ENCODE peak calls at places on chromosomes 5 and 9, in ten cellular contexts. R is small intestine; E is A549; F is tibial nerve; W is CD4-positive, CD25-positive, alpha-beta regulatory T cell; K is lung; Q is AG04450; T is RWPE1; C is GM23338; X is PC-9. Y is an unnamed sample.

GRCh38 chr9:128713411-128713780 is 10.5 kb downstream of the ZDHHC12 start:
- DNase-seq in R (no peak), E (no peak), F (no peak), W (no peak), K (no peak), Q (no peak), T (no peak), C (no peak), X (no peak), Y (no peak)

GRCh38 chr9:110532908-110533665 is 46.5 kb downstream of the SVEP1 start:
- DNase-seq in R (no peak), E (no peak), F (no peak), W (no peak), K (no peak), Q (no peak), T (no peak), C (no peak), X (no peak), Y (no peak)

GRCh38 chr9:76255781-76256455 is 138.3 kb downstream of the RFK start:
- DNase-seq in R (peak; percentile 6), E (peak; percentile 21), F (peak; percentile 18), W (no peak), K (peak; percentile 70), Q (peak; percentile 91), T (peak; percentile 45), C (no peak), X (no peak), Y (peak; percentile 39)

GRCh38 chr5:72294473-72294872 is 25.6 kb downstream of the MRPS27 start:
- DNase-seq in R (no peak), E (no peak), F (no peak), W (no peak), K (no peak), Q (no peak), T (no peak), C (no peak), X (no peak), Y (no peak)

GRCh38 chr5:177552839-177553455 is 1.4 kb downstream of the FAM193B start:
- DNase-seq in R (peak; percentile 20), E (no peak), F (no peak), W (no peak), K (no peak), Q (no peak), T (peak; percentile 35), C (peak; percentile 48), X (no peak), Y (no peak)

GRCh38 chr5:77367733-77368132 is 124.4 kb downstream of the WDR41 start:
- DNase-seq in R (no peak), E (peak; percentile 13), F (no peak), W (no peak), K (no peak), Q (no peak), T (peak; percentile 22), C (no peak), X (no peak), Y (no peak)

GRCh38 chr5:90546216-90546837 is 12.3 kb upstream of the ADGRV1 start:
- DNase-seq in R (no peak), E (no peak), F (no peak), W (no peak), K (no peak), Q (no peak), T (no peak), C (no peak), X (no peak), Y (no peak)

GRCh38 chr9:130765135-130766030 is 69.7 kb upstream of the ABL1 start:
- DNase-seq in R (no peak), E (no peak), F (no peak), W (no peak), K (no peak), Q (no peak), T (no peak), C (no peak), X (no peak), Y (no peak)

GRCh38 chr5:136053336-136054121 is 24.7 kb downstream of the TGFBI start:
- DNase-seq in R (no peak), E (peak; percentile 95), F (no peak), W (no peak), K (no peak), Q (peak; percentile 86), T (peak; percentile 98), C (no peak), X (peak; percentile 96), Y (peak; percentile 81)

GRCh38 chr5:39570418-39571027 is 145.7 kb upstream of the DAB2 start:
- DNase-seq in R (peak; percentile 36), E (peak; percentile 50), F (no peak), W (no peak), K (no peak), Q (no peak), T (peak; percentile 25), C (peak; percentile 62), X (peak; percentile 65), Y (no peak)

GRCh38 chr9:112065781-112066606 is 109.1 kb downstream of the SUSD1 start:
- DNase-seq in R (peak; percentile 95), E (peak; percentile 60), F (no peak), W (no peak), K (peak; percentile 39), Q (peak; percentile 85), T (peak; percentile 57), C (peak; percentile 27), X (peak; percentile 98), Y (peak; percentile 89)

GRCh38 chr5:86617756-86618577 is at the start of gene COX7C:
- DNase-seq in R (peak; percentile 99), E (peak; percentile 96), F (peak; percentile 78), W (peak; percentile 89), K (peak; percentile 95), Q (peak; percentile 88), T (peak; percentile 96), C (peak; percentile 100), X (peak; percentile 90), Y (peak; percentile 74)

GRCh38 chr5:18069790-18070189 is 435.5 kb downstream of the TAF11L14 start:
- DNase-seq in R (no peak), E (no peak), F (no peak), W (no peak), K (no peak), Q (no peak), T (no peak), C (no peak), X (no peak), Y (no peak)

GRCh38 chr9:74570879-74571512 is 73.9 kb downstream of the RORB start:
- DNase-seq in R (peak; percentile 37), E (peak; percentile 31), F (no peak), W (no peak), K (no peak), Q (no peak), T (peak; percentile 42), C (peak; percentile 61), X (no peak), Y (no peak)

GRCh38 chr9:21761309-21761901 is 41.0 kb upstream of the MTAP start:
- DNase-seq in R (no peak), E (no peak), F (no peak), W (no peak), K (no peak), Q (no peak), T (no peak), C (no peak), X (no peak), Y (no peak)

GRCh38 chr5:171315925-171316257 is 6.8 kb downstream of the TLX3 start:
- DNase-seq in R (no peak), E (no peak), F (no peak), W (no peak), K (no peak), Q (no peak), T (no peak), C (no peak), X (no peak), Y (no peak)

DNA sequence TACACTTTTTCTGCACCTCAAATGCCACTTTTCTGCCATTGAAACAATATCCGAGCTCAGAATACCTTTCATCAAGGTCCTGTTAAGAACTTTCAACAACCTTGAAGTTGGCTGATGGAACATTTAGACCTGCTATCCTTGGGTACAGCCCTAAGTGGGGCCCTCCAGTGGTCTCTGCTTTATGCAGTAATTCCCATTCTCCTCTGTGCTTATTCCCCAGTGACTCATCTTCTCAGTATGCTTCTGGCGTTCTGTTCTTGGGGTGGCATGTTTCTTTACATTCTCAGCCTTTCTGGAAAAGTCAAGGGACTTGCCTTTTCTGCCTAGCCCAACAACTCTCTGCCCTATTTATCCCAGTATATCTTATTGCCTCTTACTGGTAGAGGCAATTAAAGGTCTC is 7.1 kb downstream of the ANP32B start:
- DNase-seq in R (no peak), E (peak; percentile 31), F (no peak), W (no peak), K (no peak), Q (peak; percentile 42), T (peak; percentile 88), C (peak; percentile 18), X (peak; percentile 68), Y (no peak)
- H3K27ac ChIP-seq in R (no peak overlapping the region), E (no peak overlapping the region), F (no peak overlapping the region), W (no peak overlapping the region), K (no peak overlapping the region), Q (peak overlapping the region; percentile 43), T (no peak overlapping the region), C (no peak overlapping the region), X (peak overlapping the region; percentile 42), Y (peak overlapping the region; percentile 37)

GRCh38 chr5:88837222-88837621 is 45.8 kb downstream of the MEF2C start:
- DNase-seq in R (no peak), E (no peak), F (no peak), W (no peak), K (no peak), Q (no peak), T (no peak), C (no peak), X (no peak), Y (no peak)
- H3K27ac ChIP-seq in R (no peak overlapping the region), E (no peak overlapping the region), F (peak overlapping the region; percentile 45), W (no peak overlapping the region), K (no peak overlapping the region), Q (no peak overlapping the region), T (no peak overlapping the region), C (no peak overlapping the region), X (no peak overlapping the region), Y (no peak overlapping the region)

DNA sequence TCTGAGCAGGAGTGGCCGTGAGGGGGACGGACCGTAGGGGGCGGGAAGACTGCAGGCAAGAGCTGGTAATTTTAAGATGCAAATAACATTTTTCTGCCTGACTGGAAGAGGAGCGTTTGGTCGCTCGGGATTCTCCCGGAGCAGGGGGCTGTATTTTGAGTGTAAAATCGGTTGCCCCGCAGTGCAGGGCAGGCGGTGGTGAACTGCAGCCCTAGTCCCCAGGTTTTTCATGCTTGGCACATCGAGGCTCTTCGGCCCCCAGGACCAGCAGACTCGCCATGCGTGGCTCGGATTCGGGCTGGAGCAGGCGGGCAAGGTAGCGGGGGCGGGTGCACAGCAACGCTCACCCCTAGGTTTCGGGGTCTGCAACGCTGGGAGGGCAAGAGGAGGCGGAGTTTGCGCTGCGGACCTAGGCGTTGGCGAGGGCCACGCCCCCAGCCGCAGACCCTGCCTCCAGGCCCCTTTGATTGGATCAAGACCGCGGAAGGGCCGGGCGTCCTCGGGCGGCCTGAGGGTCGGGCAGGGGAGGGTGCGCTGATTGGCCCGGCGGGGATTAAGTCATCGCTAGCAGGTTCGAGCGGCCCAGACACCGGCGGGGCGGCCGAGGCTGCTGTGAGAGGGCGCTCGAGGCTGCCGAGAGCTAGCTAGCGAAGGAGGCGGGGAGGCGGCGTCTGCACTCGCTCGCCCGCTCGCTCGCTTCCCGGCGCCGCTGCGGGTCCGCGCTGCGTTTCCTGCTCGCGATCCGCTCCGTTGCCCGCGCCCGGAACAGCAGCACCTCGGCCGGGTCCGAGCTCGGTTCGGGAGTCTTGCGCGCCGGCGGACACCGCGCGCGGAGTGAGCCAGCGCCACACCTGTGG is at the start of gene ARHGAP26:
- DNase-seq in R (peak; percentile 98), E (peak; percentile 95), F (peak; percentile 94), W (peak; percentile 91), K (peak; percentile 97), Q (peak; percentile 77), T (peak; percentile 99), C (peak; percentile 99), X (peak; percentile 91), Y (peak; percentile 75)
- H3K27ac ChIP-seq in R (peak within 1 kb of the TSS; percentile 77), E (peak within 1 kb of the TSS; percentile 86), F (peak within 1 kb of the TSS; percentile 93), W (peak within 1 kb of the TSS; percentile 69), K (peak within 1 kb of the TSS; percentile 95), Q (no peak within 1 kb of the TSS), T (peak within 1 kb of the TSS; percentile 77), C (peak within 1 kb of the TSS; percentile 67), X (peak within 1 kb of the TSS; percentile 59), Y (peak within 1 kb of the TSS; percentile 51)

GRCh38 chr5:96932026-96932425 is 3.9 kb upstream of the LNPEP start:
- DNase-seq in R (no peak), E (no peak), F (no peak), W (no peak), K (no peak), Q (no peak), T (no peak), C (no peak), X (no peak), Y (no peak)
- H3K27ac ChIP-seq in R (no peak overlapping the region), E (no peak overlapping the region), F (no peak overlapping the region), W (no peak overlapping the region), K (no peak overlapping the region), Q (no peak overlapping the region), T (no peak overlapping the region), C (no peak overlapping the region), X (no peak overlapping the region), Y (no peak overlapping the region)

Y was measured in epithelial cell of prostate.